ENCODE peak calls at places on chromosomes 11 and 22, in four cellular contexts. One of them, this sample, is unnamed. For H3K4me1 and H3K36me3, the result is how much of the 10 kb centered on the place peaks cover.

GRCh38 chr11:96207459-96208449 is 135.2 kb downstream of the MAML2 start:
- DNase-seq in breast epithelium: no peak
- DNase-seq in body of pancreas: no peak
- DNase-seq in stomach: no peak
- DNase-seq in this sample: no peak

GRCh38 chr11:111974451-111974850 is 37.3 kb downstream of the DIXDC1 start:
- DNase-seq in body of pancreas: no peak
- DNase-seq in breast epithelium: no peak
- DNase-seq in stomach: no peak
- DNase-seq in this sample: no peak

GRCh38 chr11:102447193-102447592 is 5.4 kb downstream of the TMEM123 start:
- DNase-seq in body of pancreas: no peak
- DNase-seq in breast epithelium: no peak
- DNase-seq in stomach: no peak
- DNase-seq in this sample: no peak

GRCh38 chr11:44138980-44139379 is 43.5 kb downstream of the EXT2 start:
- DNase-seq in breast epithelium: no peak
- DNase-seq in body of pancreas: no peak
- DNase-seq in stomach: no peak
- DNase-seq in this sample: no peak

GRCh38 chr11:7638710-7639642 is 34.3 kb downstream of the CYB5R2 start:
- DNase-seq in stomach: peak
- DNase-seq in breast epithelium: no peak
- DNase-seq in body of pancreas: no peak
- DNase-seq in this sample: no peak

GRCh38 chr11:48019230-48019584 is 38.8 kb downstream of the PTPRJ start:
- DNase-seq in body of pancreas: no peak
- DNase-seq in stomach: no peak
- DNase-seq in breast epithelium: no peak
- DNase-seq in this sample: no peak

GRCh38 chr11:90774727-90775572 is 552.1 kb upstream of the CHORDC1 start:
- DNase-seq in stomach: no peak
- DNase-seq in body of pancreas: no peak
- DNase-seq in breast epithelium: no peak
- DNase-seq in this sample: no peak

GRCh38 chr11:9004310-9004945 is 627 bp upstream of the NRIP3 start:
- DNase-seq in stomach: no peak
- DNase-seq in body of pancreas: peak
- DNase-seq in breast epithelium: no peak
- DNase-seq in this sample: peak

GRCh38 chr11:67627394-67627787 is 2.3 kb downstream of the NUDT8 start:
- DNase-seq in breast epithelium: no peak
- DNase-seq in body of pancreas: peak
- DNase-seq in stomach: no peak
- DNase-seq in this sample: no peak

GRCh38 chr11:27452147-27452546 is 20.4 kb downstream of the LGR4 start:
- DNase-seq in body of pancreas: no peak
- DNase-seq in breast epithelium: no peak
- DNase-seq in stomach: no peak
- DNase-seq in this sample: no peak

GRCh38 chr11:33452806-33453205 is 195.6 kb downstream of the HIPK3 start:
- DNase-seq in stomach: no peak
- DNase-seq in body of pancreas: no peak
- DNase-seq in breast epithelium: no peak
- DNase-seq in this sample: no peak

GRCh38 chr11:120061761-120062560 is 76.0 kb downstream of the TRIM29 start:
- DNase-seq in body of pancreas: no peak
- DNase-seq in breast epithelium: no peak
- DNase-seq in stomach: no peak
- DNase-seq in this sample: peak

GRCh38 chr11:132258865-132259264 is 888.5 kb downstream of the NTM start:
- DNase-seq in breast epithelium: no peak
- DNase-seq in stomach: no peak
- DNase-seq in body of pancreas: no peak
- DNase-seq in this sample: no peak

GRCh38 chr11:63805844-63806415 is 7.3 kb upstream of the SPINDOC start:
- DNase-seq in body of pancreas: no peak
- DNase-seq in stomach: no peak
- DNase-seq in breast epithelium: no peak
- DNase-seq in this sample: no peak

GRCh38 chr11:129260750-129261149 is 68.6 kb upstream of the ARHGAP32 start:
- DNase-seq in breast epithelium: no peak
- DNase-seq in body of pancreas: no peak
- DNase-seq in stomach: no peak
- DNase-seq in this sample: no peak

GRCh38 chr11:131025020-131025419 is 108.7 kb upstream of the SNX19 start:
- DNase-seq in body of pancreas: no peak
- DNase-seq in breast epithelium: no peak
- DNase-seq in stomach: no peak
- DNase-seq in this sample: no peak

GRCh38 chr11:118099838-118100570 is 13.2 kb upstream of the SMIM35 start:
- DNase-seq in stomach: no peak
- DNase-seq in breast epithelium: no peak
- DNase-seq in body of pancreas: no peak
- DNase-seq in this sample: no peak

GRCh38 chr22:26339755-26340154 is 89.3 kb upstream of the ASPHD2 start:
- DNase-seq in body of pancreas: no peak
- DNase-seq in breast epithelium: no peak
- DNase-seq in stomach: no peak
- DNase-seq in this sample: no peak

GRCh38 chr11:420911-421321 is 6.1 kb upstream of the SIGIRR start:
- DNase-seq in breast epithelium: no peak
- DNase-seq in stomach: no peak
- DNase-seq in body of pancreas: no peak
- DNase-seq in this sample: no peak

GRCh38 chr22:48249721-48250268 is 1487.3 kb downstream of the TBC1D22A start:
- DNase-seq in breast epithelium: no peak
- DNase-seq in body of pancreas: no peak
- DNase-seq in stomach: no peak
- DNase-seq in this sample: no peak

GRCh38 chr11:82546556-82547162 is 187.0 kb downstream of the FAM181B start:
- DNase-seq in breast epithelium: no peak
- DNase-seq in body of pancreas: no peak
- DNase-seq in stomach: no peak
- DNase-seq in this sample: no peak

GRCh38 chr11:64237484-64237951 is 3.1 kb downstream of the VEGFB start:
- DNase-seq in body of pancreas: peak
- DNase-seq in breast epithelium: peak
- DNase-seq in stomach: peak
- DNase-seq in this sample: no peak

GRCh38 chr11:7690648-7691047 is 15.6 kb downstream of the OVCH2 start:
- DNase-seq in body of pancreas: no peak
- DNase-seq in breast epithelium: no peak
- DNase-seq in stomach: no peak
- DNase-seq in this sample: no peak

GRCh38 chr11:12092714-12093113 is 17.7 kb upstream of the MICAL2 start:
- DNase-seq in stomach: no peak
- DNase-seq in body of pancreas: no peak
- DNase-seq in breast epithelium: no peak
- DNase-seq in this sample: no peak
- H3K4me1 ChIP-seq in stomach: half or more
- H3K4me1 ChIP-seq in body of pancreas: under half
- H3K4me1 ChIP-seq in breast epithelium: under half
- H3K4me1 ChIP-seq in this sample: under half

GRCh38 chr11:72685560-72686480 is 11.6 kb upstream of the PDE2A start:
- DNase-seq in breast epithelium: no peak
- DNase-seq in body of pancreas: no peak
- DNase-seq in stomach: no peak
- DNase-seq in this sample: no peak
- H3K27ac ChIP-seq in breast epithelium: peak
- H3K27ac ChIP-seq in body of pancreas: no peak
- H3K27ac ChIP-seq in stomach: peak
- H3K27ac ChIP-seq in this sample: no peak

GRCh38 chr11:6012055-6012668 is 5.4 kb upstream of the OR56A4 start:
- DNase-seq in breast epithelium: no peak
- DNase-seq in stomach: no peak
- DNase-seq in body of pancreas: no peak
- DNase-seq in this sample: no peak
- H3K36me3 ChIP-seq in breast epithelium: under half
- H3K36me3 ChIP-seq in stomach: under half
- H3K36me3 ChIP-seq in body of pancreas: under half
- H3K36me3 ChIP-seq in this sample: under half

GRCh38 chr22:46050916-46051614 is 74.1 kb upstream of the WNT7B start:
- DNase-seq in breast epithelium: peak
- DNase-seq in body of pancreas: peak
- DNase-seq in stomach: peak
- DNase-seq in this sample: peak
- H3K4me1 ChIP-seq in breast epithelium: under half
- H3K4me1 ChIP-seq in body of pancreas: half or more
- H3K4me1 ChIP-seq in stomach: half or more
- H3K4me1 ChIP-seq in this sample: under half